ENCODE peak calls at places on chromosomes 13 and 19, in ten cellular contexts. G is IMR-90, V is heart left ventricle, N is pancreas, T is lower lobe of right lung, J is uterus, M is mesenchymal stem cell, U is A549, A is K562, D is aorta. Q is an unnamed sample. For H3K9me3, the result is how much of the 10 kb centered on the place peaks cover.

GRCh38 chr19:1553415-1553814 is 14.7 kb downstream of the MEX3D start:
- DNase-seq in M (no peak), G (no peak), T (no peak), J (no peak), U (no peak), A (no peak), D (no peak), V (no peak), N (no peak), Q (no peak)

GRCh38 chr13:88617176-88617575 is 946.0 kb downstream of the SLITRK5 start:
- DNase-seq in U (no peak), J (no peak), G (no peak), N (no peak), M (peak), D (no peak), A (no peak), T (no peak), V (no peak), Q (no peak)

GRCh38 chr19:5355076-5355475 is 14.5 kb upstream of the PTPRS start:
- DNase-seq in A (no peak), N (no peak), V (no peak), G (no peak), U (no peak), D (no peak), J (no peak), T (no peak), M (no peak), Q (no peak)

GRCh38 chr13:98795220-98795619 is 42.7 kb upstream of the SLC15A1 start:
- DNase-seq in V (no peak), D (no peak), N (no peak), M (no peak), A (no peak), G (no peak), T (no peak), J (no peak), U (no peak), Q (no peak)

GRCh38 chr13:109871018-109871370 is 84.6 kb upstream of the IRS2 start:
- DNase-seq in G (peak), V (no peak), M (peak), U (no peak), D (no peak), A (no peak), J (no peak), T (no peak), N (no peak), Q (no peak)

GRCh38 chr13:48235100-48235813 is 2.3 kb downstream of the ITM2B start:
- DNase-seq in N (peak), T (peak), J (no peak), D (no peak), G (peak), V (no peak), A (no peak), M (peak), U (no peak), Q (peak)

GRCh38 chr19:18606281-18607221 is at the start of gene CRLF1:
- DNase-seq in G (no peak), A (peak), D (no peak), V (no peak), M (no peak), N (no peak), U (no peak), J (no peak), T (no peak), Q (no peak)

GRCh38 chr13:44989071-44989889 is at the start of the genes GPALPP1 and NUFIP1:
- DNase-seq in D (peak), A (peak), U (peak), N (peak), T (peak), J (peak), M (peak), V (peak), G (peak), Q (peak)

DNA sequence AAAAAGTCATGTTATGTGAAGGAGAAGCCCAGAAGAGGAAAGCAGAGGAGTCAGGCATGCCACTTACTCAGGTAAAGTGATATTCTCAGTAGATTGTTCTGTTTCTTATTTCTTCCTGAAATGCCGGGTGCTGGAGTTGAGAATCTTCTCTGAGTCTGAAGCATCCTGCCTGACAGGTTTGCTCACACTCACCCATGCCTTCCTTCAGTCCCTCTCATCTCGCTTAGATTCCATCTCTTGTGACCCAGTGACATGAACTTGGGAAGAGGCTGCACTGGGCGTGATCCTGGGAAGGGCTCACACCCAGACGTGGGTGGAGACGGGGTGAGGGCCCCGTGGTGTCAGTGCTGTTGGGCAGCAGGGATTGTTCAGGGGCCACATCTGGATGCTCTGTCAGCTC is 8.1 kb downstream of the ZNF766 start:
- DNase-seq in V (no peak), D (no peak), G (no peak), M (no peak), N (no peak), A (no peak), U (no peak), T (no peak), J (no peak), Q (no peak)
- H3K9me3 ChIP-seq in V (under half), D (under half), G (under half), M (under half), N (under half), A (under half), U (half or more), T (under half), J (under half), Q (under half)

GRCh38 chr19:46785054-46785979 is 3.1 kb downstream of the SLC1A5 start:
- DNase-seq in T (no peak), M (no peak), G (peak), D (no peak), U (no peak), J (no peak), N (no peak), A (no peak), V (no peak), Q (no peak)

GRCh38 chr19:46782355-46783019 is 5.9 kb downstream of the SLC1A5 start:
- DNase-seq in D (no peak), A (no peak), G (no peak), T (no peak), N (no peak), V (no peak), M (no peak), U (no peak), J (no peak), Q (no peak)

GRCh38 chr19:46784262-46785053 is 3.9 kb downstream of the SLC1A5 start:
- DNase-seq in D (peak), V (peak), N (peak), M (peak), A (peak), T (peak), J (peak), U (peak), G (peak), Q (peak)

GRCh38 chr19:46785980-46786235 is 2.5 kb downstream of the SLC1A5 start:
- DNase-seq in G (no peak), A (no peak), J (no peak), U (no peak), N (no peak), V (no peak), D (no peak), M (no peak), T (no peak), Q (no peak)

DNA sequence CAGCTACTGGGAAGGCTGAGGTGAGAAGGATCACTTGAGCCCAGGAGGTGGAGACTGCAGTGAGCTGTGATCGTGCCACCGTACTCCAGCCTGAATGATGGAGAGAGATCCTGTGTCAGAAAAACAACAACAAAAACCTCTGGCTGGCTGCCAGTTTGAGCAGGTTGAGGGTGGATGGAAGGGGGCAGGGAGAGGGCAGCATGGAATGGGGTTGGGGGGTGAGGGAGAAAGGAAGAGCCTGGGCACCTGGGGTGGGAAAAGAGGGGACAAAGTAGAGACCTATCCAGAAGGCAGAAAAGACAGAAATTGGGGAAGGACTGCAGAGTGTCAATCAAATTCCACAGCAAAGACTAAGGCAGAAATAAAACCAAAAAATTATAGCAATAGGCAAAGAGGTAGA is 4.7 kb downstream of the SLC1A5 start:
- DNase-seq in A (no peak), M (no peak), T (no peak), N (peak), V (no peak), J (no peak), G (no peak), U (no peak), D (no peak), Q (no peak)
- H3K4me3 ChIP-seq in A (peak), M (peak), T (peak), N (no peak), V (no peak), J (no peak), G (peak), U (peak), D (no peak), Q (no peak)

GRCh38 chr19:2850256-2850925 is 9.1 kb downstream of the ZNF555 start:
- DNase-seq in J (no peak), G (no peak), T (no peak), D (no peak), N (no peak), M (no peak), V (no peak), A (no peak), U (no peak), Q (no peak)
- H3K9me3 ChIP-seq in J (under half), G (half or more), T (half or more), D (under half), N (under half), M (half or more), V (under half), A (under half), U (half or more), Q (half or more)

GRCh38 chr13:29589234-29589633 is 6.3 kb downstream of the SLC7A1 start:
- DNase-seq in D (no peak), N (no peak), A (no peak), G (peak), J (no peak), T (no peak), V (no peak), M (no peak), U (no peak), Q (no peak)

GRCh38 chr13:29589967-29590366 is 5.5 kb downstream of the SLC7A1 start:
- DNase-seq in M (no peak), G (no peak), N (no peak), T (no peak), U (no peak), D (no peak), A (no peak), J (no peak), V (no peak), Q (no peak)

GRCh38 chr13:29593605-29594297 is 1.7 kb downstream of the SLC7A1 start:
- DNase-seq in U (no peak), M (no peak), J (no peak), D (no peak), G (no peak), A (no peak), V (no peak), N (no peak), T (no peak), Q (no peak)

GRCh38 chr13:29594310-29594709 is 1.2 kb downstream of the SLC7A1 start:
- DNase-seq in U (peak), V (no peak), J (peak), T (no peak), M (peak), G (peak), A (peak), D (no peak), N (peak), Q (no peak)

GRCh38 chr13:29591310-29591709 is 4.2 kb downstream of the SLC7A1 start:
- DNase-seq in G (peak), V (no peak), A (no peak), T (no peak), D (no peak), N (no peak), M (peak), U (no peak), J (no peak), Q (no peak)
- H3K4me3 ChIP-seq in G (no peak), V (no peak), A (no peak), T (no peak), D (no peak), N (no peak), M (peak), U (no peak), J (no peak), Q (no peak)

DNA sequence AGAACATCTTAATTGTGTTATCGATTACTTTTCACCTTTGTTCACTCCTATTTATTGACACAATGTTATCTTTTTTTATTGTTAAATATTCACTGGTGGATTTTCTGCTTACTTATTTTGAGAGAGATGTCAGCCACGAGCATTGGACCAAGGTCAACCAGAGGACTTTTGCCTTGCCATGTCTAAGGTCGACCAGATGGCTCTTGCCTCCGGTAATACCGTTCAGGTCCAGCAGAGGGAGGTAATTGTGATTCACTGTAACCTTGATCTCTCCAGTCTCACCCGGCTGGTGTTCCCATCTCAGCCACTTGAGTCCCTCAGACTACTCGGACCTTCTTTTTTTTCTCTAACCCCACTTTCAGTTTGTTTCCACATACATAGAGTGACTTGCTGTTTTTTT is 1438.1 kb downstream of the UQCRFS1 start:
- DNase-seq in N (no peak), D (no peak), V (no peak), T (no peak), U (no peak), J (no peak), M (no peak), G (no peak), A (peak), Q (no peak)
- H3K9me3 ChIP-seq in N (under half), D (under half), V (under half), T (under half), U (half or more), J (under half), M (under half), G (under half), A (under half), Q (under half)

GRCh38 chr19:47107201-47107952 is 6.2 kb downstream of the ZC3H4 start:
- DNase-seq in N (no peak), G (peak), U (no peak), V (no peak), M (no peak), A (no peak), J (no peak), D (no peak), T (no peak), Q (no peak)

GRCh38 chr19:47110521-47111080 is 3.0 kb downstream of the ZC3H4 start:
- DNase-seq in T (no peak), U (no peak), A (no peak), D (no peak), N (no peak), V (no peak), J (no peak), M (no peak), G (no peak), Q (no peak)

GRCh38 chr19:47107953-47108746 is 5.4 kb downstream of the ZC3H4 start:
- DNase-seq in A (no peak), T (no peak), V (no peak), D (no peak), N (no peak), M (no peak), J (no peak), G (peak), U (no peak), Q (no peak)

GRCh38 chr19:47109541-47110375 is 3.8 kb downstream of the ZC3H4 start:
- DNase-seq in T (no peak), V (no peak), G (peak), U (no peak), M (peak), D (no peak), N (no peak), J (peak), A (peak), Q (no peak)

GRCh38 chr19:47109177-47109540 is 4.4 kb downstream of the ZC3H4 start:
- DNase-seq in G (no peak), T (no peak), V (no peak), J (no peak), N (no peak), U (no peak), M (no peak), D (no peak), A (no peak), Q (no peak)
- H3K4me3 ChIP-seq in G (peak), T (peak), V (no peak), J (no peak), N (no peak), U (no peak), M (peak), D (no peak), A (peak), Q (peak)

Q was measured in heart right ventricle.